ENCODE peak calls at places on chromosomes 2 and 18, in nine cellular contexts. T is NCI-H69; J is activated CD4-positive, alpha-beta T cell treated with anti-CD3 and anti-CD28 coated beads, Interleukin-2, amount 50 U/mL, for 1 hour; N is NCI-H510A treated with DMSO at 0.1 percent for 48 hours; C is stimulated activated CD4-positive, alpha-beta T cell treated with anti-CD3 and anti-CD28 coated beads, TNF-alpha, amount 100 ng/mL, for 1 hour; O is hypothalamus; H is stimulated activated CD8-positive, alpha-beta memory T cell treated with anti-CD3 and anti-CD28 coated beads, Interleukin-15, amount 100 ng/mL, for 24 hours; A is caudate nucleus; V is Caki2. Q is an unnamed sample.

GRCh38 chr2:182763311-182763912 is 47.4 kb downstream of the DNAJC10 start:
- DNase-seq in T (peak), J (no peak), N (peak), C (no peak), O (no peak), H (no peak), A (no peak), V (peak), Q (peak)

GRCh38 chr18:3281456-3282400 is 19.8 kb downstream of the MYL12B start:
- DNase-seq in T (peak), J (no peak), N (peak), C (no peak), O (no peak), H (no peak), A (no peak), V (peak), Q (peak)

GRCh38 chr18:52311331-52311730 is 28.7 kb upstream of the DCC start:
- DNase-seq in T (peak), J (no peak), N (no peak), C (no peak), O (no peak), H (no peak), A (no peak), V (no peak), Q (no peak)

GRCh38 chr2:25844089-25844488 is 34.2 kb downstream of the ASXL2 start:
- DNase-seq in T (no peak), J (no peak), N (no peak), C (no peak), O (no peak), H (no peak), A (no peak), V (no peak), Q (no peak)

GRCh38 chr2:134324942-134325341 is 71.1 kb downstream of the MGAT5 start:
- DNase-seq in T (no peak), J (no peak), N (no peak), C (no peak), O (no peak), H (no peak), A (no peak), V (no peak), Q (no peak)

GRCh38 chr18:21314721-21315120 is 72.7 kb downstream of the GREB1L start:
- DNase-seq in T (peak), J (no peak), N (no peak), C (no peak), O (no peak), H (no peak), A (no peak), V (no peak), Q (no peak)

GRCh38 chr2:111100087-111100764 is 20.5 kb upstream of the BCL2L11 start:
- DNase-seq in T (peak), J (no peak), N (peak), C (no peak), O (no peak), H (no peak), A (no peak), V (no peak), Q (no peak)

GRCh38 chr18:76524900-76525698 is 30.1 kb upstream of the ZNF516 start:
- DNase-seq in T (peak), J (no peak), N (peak), C (no peak), O (no peak), H (no peak), A (no peak), V (peak), Q (peak)

GRCh38 chr2:28325567-28326468 is 66.8 kb upstream of the FOSL2 start:
- DNase-seq in T (peak), J (no peak), N (peak), C (no peak), O (no peak), H (no peak), A (no peak), V (peak), Q (no peak)

GRCh38 chr2:201860541-201861154 is 54.3 kb downstream of the CDK15 start:
- DNase-seq in T (peak), J (peak), N (peak), C (no peak), O (peak), H (no peak), A (no peak), V (peak), Q (peak)

GRCh38 chr2:6352906-6353515 is 512.7 kb downstream of the CMPK2 start:
- DNase-seq in T (peak), J (no peak), N (no peak), C (no peak), O (peak), H (no peak), A (peak), V (peak), Q (no peak)